ENCODE peak calls at places on chromosomes 11 and 22, in six cellular contexts. One of them, this sample, is unnamed.

GRCh38 chr11:64456509-64457320 is 97.8 kb downstream of the RPS6KA4 start:
- DNase-seq in heart right ventricle: no peak
- DNase-seq in RWPE1: no peak
- DNase-seq in GM12878: no peak
- DNase-seq in brain microvascular endothelial cell: no peak
- DNase-seq in heart left ventricle: no peak
- DNase-seq in this sample: no peak

GRCh38 chr11:93570759-93571413 is 27.7 kb upstream of the SMCO4 start:
- DNase-seq in RWPE1: peak
- DNase-seq in GM12878: no peak
- DNase-seq in heart left ventricle: no peak
- DNase-seq in brain microvascular endothelial cell: peak
- DNase-seq in heart right ventricle: peak
- DNase-seq in this sample: no peak

GRCh38 chr11:87425943-87426342 is 388.2 kb downstream of the TMEM135 start:
- DNase-seq in GM12878: no peak
- DNase-seq in heart left ventricle: no peak
- DNase-seq in heart right ventricle: no peak
- DNase-seq in RWPE1: no peak
- DNase-seq in brain microvascular endothelial cell: no peak
- DNase-seq in this sample: no peak

GRCh38 chr22:48594757-48595510 is 1232.7 kb downstream of the BRD1 start:
- DNase-seq in RWPE1: no peak
- DNase-seq in brain microvascular endothelial cell: no peak
- DNase-seq in heart right ventricle: no peak
- DNase-seq in heart left ventricle: peak
- DNase-seq in GM12878: no peak
- DNase-seq in this sample: no peak

GRCh38 chr11:10443152-10443551 is 11.9 kb upstream of the AMPD3 start:
- DNase-seq in brain microvascular endothelial cell: no peak
- DNase-seq in heart left ventricle: no peak
- DNase-seq in GM12878: no peak
- DNase-seq in RWPE1: no peak
- DNase-seq in heart right ventricle: no peak
- DNase-seq in this sample: no peak

GRCh38 chr22:38799265-38800002 is 5.5 kb upstream of the DNAL4 start:
- DNase-seq in RWPE1: no peak
- DNase-seq in heart right ventricle: no peak
- DNase-seq in GM12878: no peak
- DNase-seq in heart left ventricle: no peak
- DNase-seq in brain microvascular endothelial cell: no peak
- DNase-seq in this sample: no peak

GRCh38 chr11:16873289-16873688 is 134.8 kb downstream of the C11orf58 start:
- DNase-seq in heart right ventricle: no peak
- DNase-seq in heart left ventricle: no peak
- DNase-seq in brain microvascular endothelial cell: no peak
- DNase-seq in GM12878: no peak
- DNase-seq in RWPE1: no peak
- DNase-seq in this sample: no peak

GRCh38 chr22:49302530-49302929 is 525.1 kb downstream of the BRD1 start:
- DNase-seq in heart left ventricle: no peak
- DNase-seq in brain microvascular endothelial cell: no peak
- DNase-seq in RWPE1: no peak
- DNase-seq in GM12878: no peak
- DNase-seq in heart right ventricle: no peak
- DNase-seq in this sample: no peak